ENCODE peak calls at places on chromosome 21, in four cellular contexts. B is WTC11, U is HepG2, G is GM23338. L is an unnamed sample.
A peak's percentile ranks its signal among the peaks of the same experiment; 100 is the strongest.

GRCh38 chr21:24148461-24148860 is 1458.8 kb downstream of the MRPL39 start:
- DNase-seq in B (no peak), U (no peak), G (no peak), L (no peak)

GRCh38 chr21:24939288-24939687 is 668.0 kb downstream of the MRPL39 start:
- DNase-seq in B (no peak), U (no peak), G (no peak), L (no peak)

GRCh38 chr21:36065497-36066036 is 4.3 kb upstream of the CBR1 start:
- DNase-seq in B (no peak), U (peak; percentile 72), G (no peak), L (no peak)

GRCh38 chr21:29164330-29164942 is 34.0 kb downstream of the MAP3K7CL start:
- DNase-seq in B (no peak), U (peak; percentile 63), G (peak; percentile 71), L (no peak)

GRCh38 chr21:42019706-42020105 is 9.5 kb upstream of the ZBTB21 start:
- DNase-seq in B (no peak), U (no peak), G (no peak), L (no peak)

GRCh38 chr21:20443558-20444155 is 554.6 kb upstream of the NCAM2 start:
- DNase-seq in B (no peak), U (no peak), G (peak; percentile 76), L (no peak)

GRCh38 chr21:42672699-42673458 is 19.5 kb downstream of the PDE9A start:
- DNase-seq in B (no peak), U (no peak), G (no peak), L (no peak)

GRCh38 chr21:42707207-42707830 is 53.9 kb downstream of the PDE9A start:
- DNase-seq in B (no peak), U (no peak), G (no peak), L (no peak)

GRCh38 chr21:9758141-9758540 is 763.2 kb upstream of the TPTE start:
- DNase-seq in B (no peak), U (no peak), G (no peak), L (no peak)

GRCh38 chr21:46425566-46425965 is 33.1 kb upstream of the DIP2A start:
- DNase-seq in B (no peak), U (no peak), G (no peak), L (no peak)

GRCh38 chr21:30354308-30355005 is 6.1 kb upstream of the KRTAP23-1 start:
- DNase-seq in B (no peak), U (no peak), G (no peak), L (no peak)

GRCh38 chr21:34693192-34693810 is 24.5 kb downstream of the CLIC6 start:
- DNase-seq in B (peak; percentile 40), U (peak; percentile 55), G (peak; percentile 85), L (peak; percentile 55)
- TF ChIP-seq CREB1 in B (no peak), U (no peak), G (no peak), L (no peak)

GRCh38 chr21:33870768-33871167 is 44.8 kb downstream of the ATP5PO start:
- DNase-seq in B (no peak), U (no peak), G (no peak), L (no peak)
- TF ChIP-seq CREB1 in B (no peak), U (no peak), G (no peak), L (no peak)

DNA sequence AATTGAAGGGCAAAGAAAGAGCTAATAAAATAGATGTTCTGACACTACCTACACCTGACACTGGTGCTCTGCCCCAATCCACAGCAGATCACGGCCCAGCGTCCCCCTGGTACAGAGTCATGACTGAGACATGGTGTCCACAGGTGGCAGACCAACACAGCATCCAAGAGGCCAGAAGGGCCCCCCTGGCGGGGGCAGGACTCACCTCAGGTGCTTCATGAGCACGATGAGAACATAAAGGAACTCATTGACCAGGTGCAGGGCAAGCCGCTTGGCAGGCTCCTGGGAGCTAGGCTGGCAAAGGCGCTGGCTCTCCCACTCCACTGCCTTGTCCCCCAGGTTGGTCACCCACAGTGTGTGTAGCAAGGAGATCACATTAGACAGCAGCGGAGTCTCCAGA is 20.4 kb downstream of the MRAP start:
- DNase-seq in B (no peak), U (no peak), G (no peak), L (no peak)
- TF ChIP-seq CREB1 in B (no peak), U (no peak), G (no peak), L (no peak)

DNA sequence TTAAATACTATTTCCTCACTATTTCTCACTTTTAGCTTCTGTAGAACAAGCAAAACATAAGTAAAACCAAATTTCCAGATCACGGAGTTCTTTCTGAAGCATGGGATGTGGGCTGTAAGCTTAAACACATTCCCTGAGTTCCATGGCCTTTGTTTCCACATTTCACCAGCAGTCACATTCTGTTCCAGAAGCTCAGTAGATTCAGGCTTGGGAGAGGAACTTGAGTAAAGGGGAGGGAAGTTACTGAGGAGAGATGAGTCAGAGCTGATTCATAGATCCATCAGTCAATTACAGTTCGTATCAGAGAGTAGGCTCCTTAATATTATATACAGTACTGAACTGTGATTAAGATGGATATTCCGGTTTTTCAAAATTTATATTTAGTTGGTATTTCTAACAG is 614.2 kb downstream of the NCAM2 start:
- DNase-seq in B (no peak), U (no peak), G (peak; percentile 69), L (peak; percentile 36)
- TF ChIP-seq CREB1 in B (no peak), U (no peak), G (no peak), L (no peak)

DNA sequence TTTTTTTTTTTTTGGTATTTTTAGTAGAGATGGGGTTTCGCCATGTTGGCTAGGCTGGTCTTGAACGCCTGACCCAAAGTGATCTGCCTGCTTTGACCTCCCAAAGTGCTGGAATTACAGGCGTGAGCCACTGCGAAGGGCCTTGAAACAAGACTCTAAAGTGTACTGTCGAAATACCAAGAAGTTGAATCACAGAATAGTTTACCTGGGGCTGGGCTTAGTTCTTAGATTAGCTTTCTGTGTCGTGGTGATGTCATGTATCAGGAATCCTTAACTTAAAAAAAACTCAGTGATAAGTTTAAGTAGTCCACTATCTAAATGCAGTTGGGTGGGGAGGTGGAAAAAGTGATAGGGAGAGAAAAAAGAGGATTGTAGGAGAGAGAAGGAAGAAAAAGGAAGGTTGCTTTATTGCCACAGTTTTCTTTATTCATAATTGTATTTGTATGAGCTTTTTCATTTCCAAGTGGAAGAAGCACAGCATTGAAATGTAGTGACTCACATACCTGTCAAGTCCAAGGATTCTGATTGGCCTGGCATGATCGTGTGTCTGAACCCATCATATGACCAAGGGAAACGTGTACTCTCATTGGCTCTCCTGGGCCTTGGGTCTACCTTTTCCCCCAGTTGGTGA is 13.4 kb downstream of the ITSN1 start:
- DNase-seq in B (no peak), U (no peak), G (peak; percentile 73), L (no peak)
- TF ChIP-seq CREB1 in B (no peak), U (no peak), G (no peak), L (no peak)

DNA sequence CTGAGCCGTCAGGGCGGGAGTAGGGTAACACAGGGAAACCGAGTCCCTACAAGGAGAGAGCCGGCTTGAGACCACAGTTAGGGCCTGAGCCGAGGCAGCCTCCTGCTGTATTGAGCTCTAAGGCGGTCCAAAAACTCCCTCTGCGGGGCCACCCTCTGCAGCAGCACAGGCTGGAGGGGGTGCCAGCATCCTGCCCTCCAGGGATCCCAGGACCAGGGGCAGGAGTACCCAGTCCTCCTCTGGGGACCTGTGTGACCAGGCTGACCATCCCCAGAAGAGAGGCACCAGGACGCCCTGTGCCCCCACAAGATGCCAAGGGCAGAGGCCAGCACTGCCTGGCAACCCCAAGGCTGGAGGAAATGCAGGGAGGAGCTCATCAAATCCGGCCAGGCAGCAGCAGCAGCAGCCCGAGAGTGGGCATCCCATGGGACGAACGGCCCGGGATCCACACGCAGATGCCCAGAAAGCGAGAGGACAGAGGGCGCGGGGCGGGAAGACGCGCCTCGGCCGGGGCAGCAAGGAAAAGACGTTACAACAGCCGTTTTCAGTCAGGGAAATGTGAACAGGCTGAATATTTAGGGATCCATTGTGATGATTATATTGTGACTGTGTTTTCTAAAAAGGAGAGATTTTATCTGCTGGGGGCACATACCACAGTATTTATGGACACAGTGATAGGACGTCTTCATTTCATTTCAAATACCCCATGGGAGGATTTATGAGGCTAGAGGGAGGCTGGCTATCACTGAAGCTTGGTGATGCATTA is 57.1 kb upstream of the COL18A1 start:
- DNase-seq in B (no peak), U (no peak), G (no peak), L (no peak)
- TF ChIP-seq CREB1 in B (no peak), U (no peak), G (no peak), L (no peak)

GRCh38 chr21:38228115-38228514 is 28.7 kb upstream of the KCNJ15 start:
- DNase-seq in B (peak; percentile 19), U (no peak), G (peak; percentile 77), L (peak; percentile 9)
- TF ChIP-seq CREB1 in B (no peak), U (no peak), G (no peak), L (no peak)

DNA sequence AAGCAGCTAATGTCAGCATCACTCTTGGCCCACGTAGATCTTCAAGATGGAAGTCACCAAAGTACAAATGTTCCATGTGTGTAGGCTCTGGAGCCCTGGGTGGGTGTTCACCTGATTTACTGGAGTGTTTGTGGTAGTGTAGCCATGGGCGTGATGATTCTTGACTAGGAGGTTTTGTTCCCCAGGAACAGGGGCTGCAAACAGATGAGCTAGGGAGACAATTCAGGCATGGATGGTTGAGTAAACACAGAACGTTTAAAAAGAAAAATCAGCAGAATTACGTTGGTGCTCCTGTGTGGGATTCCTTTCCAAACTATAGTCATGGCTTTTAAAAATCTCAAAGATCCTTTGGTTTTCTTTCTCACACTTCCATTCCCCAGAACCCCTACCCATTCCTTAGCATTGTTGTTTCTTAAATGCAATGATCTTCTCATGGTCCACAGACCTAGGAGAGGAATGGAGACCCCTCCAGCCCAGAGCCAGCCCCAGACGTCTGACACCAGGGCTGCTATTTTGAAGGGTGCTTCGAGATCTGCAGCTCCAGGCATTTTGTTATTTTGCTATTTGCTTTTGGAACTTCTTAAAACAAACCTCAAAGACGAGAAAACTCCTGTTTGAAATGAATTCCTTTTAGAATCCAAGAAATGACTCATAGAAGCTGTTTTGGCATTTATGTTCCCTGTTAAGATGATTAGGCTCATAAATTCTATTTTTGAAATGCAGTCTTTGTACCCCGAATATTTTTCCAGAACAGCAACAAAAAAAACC is 115.1 kb downstream of the ETS2 start:
- DNase-seq in B (no peak), U (no peak), G (no peak), L (no peak)
- TF ChIP-seq CREB1 in B (no peak), U (no peak), G (no peak), L (no peak)

GRCh38 chr21:44483288-44484237 is 28.3 kb downstream of the LRRC3 start:
- DNase-seq in B (no peak), U (peak; percentile 16), G (no peak), L (no peak)
- TF ChIP-seq CREB1 in B (no peak), U (peak; percentile 63), G (no peak), L (no peak)

L was measured in H1.